ENCODE peak calls at places on chromosomes 2 and 18, in seven cellular contexts. G is NCI-H187; W is right atrium auricular region; T is stimulated activated CD8-positive, alpha-beta memory T cell treated with anti-CD3 and anti-CD28 coated beads, Interleukin-7, amount 100 ng/mL, for 1 hour; D is CD4-positive, alpha-beta T cell; C is NCI-H446 treated with DMSO at 0.1 percent for 48 hours; A is T-cell. N is an unnamed sample.
A peak's percentile ranks its signal among the peaks of the same experiment; 100 is the strongest.

GRCh38 chr2:163465440-163465839 is 270.4 kb downstream of the FIGN start:
- DNase-seq in G (no peak), W (no peak), T (no peak), D (no peak), C (peak; percentile 49), A (no peak), N (no peak)

GRCh38 chr2:226447896-226448295 is 351.7 kb downstream of the IRS1 start:
- DNase-seq in G (no peak), W (no peak), T (no peak), D (no peak), C (no peak), A (no peak), N (no peak)

GRCh38 chr2:214005337-214005736 is 405.5 kb upstream of the VWC2L start:
- DNase-seq in G (no peak), W (no peak), T (no peak), D (no peak), C (no peak), A (no peak), N (no peak)

GRCh38 chr2:145068509-145068908 is 548.6 kb upstream of the ZEB2 start:
- DNase-seq in G (no peak), W (no peak), T (no peak), D (no peak), C (no peak), A (no peak), N (no peak)

GRCh38 chr2:220847006-220847405 is 725.1 kb downstream of the EPHA4 start:
- DNase-seq in G (no peak), W (no peak), T (no peak), D (no peak), C (peak; percentile 1), A (no peak), N (no peak)

GRCh38 chr18:3330622-3331021 is 68.7 kb downstream of the MYL12B start:
- DNase-seq in G (no peak), W (no peak), T (no peak), D (no peak), C (no peak), A (no peak), N (no peak)

GRCh38 chr2:161139098-161139987 is 20.9 kb upstream of the TANK start:
- DNase-seq in G (no peak), W (no peak), T (no peak), D (no peak), C (peak; percentile 11), A (no peak), N (no peak)

GRCh38 chr2:170434900-170435640 is 257.1 kb downstream of the MYO3B start:
- DNase-seq in G (no peak), W (no peak), T (no peak), D (no peak), C (no peak), A (no peak), N (no peak)

GRCh38 chr2:231795525-231796327 is 9.5 kb downstream of the COPS7B start:
- DNase-seq in G (no peak), W (no peak), T (no peak), D (no peak), C (peak; percentile 54), A (no peak), N (no peak)

GRCh38 chr2:239935789-239936758 is 89.1 kb downstream of the NDUFA10 start:
- DNase-seq in G (no peak), W (no peak), T (no peak), D (peak; percentile 10), C (no peak), A (no peak), N (peak; percentile 3)

GRCh38 chr2:44932079-44932478 is 9.4 kb upstream of the SIX3 start:
- DNase-seq in G (no peak), W (no peak), T (no peak), D (no peak), C (no peak), A (no peak), N (peak; percentile 26)

GRCh38 chr2:216774620-216775019 is 79.3 kb upstream of the IGFBP5 start:
- DNase-seq in G (no peak), W (peak; percentile 88), T (no peak), D (no peak), C (no peak), A (no peak), N (no peak)

N was measured in WTC11.